ENCODE peak calls at places on chromosomes 2 and 18, in ten cellular contexts. L, H, N, T, O, F, I, Q, Y and S are unnamed samples.

GRCh38 chr18:61838521-61838920 is 54.3 kb downstream of the RNF152 start:
- DNase-seq in L (no peak), Y (no peak), F (no peak), H (no peak), O (no peak), N (no peak), T (no peak), Q (no peak), I (no peak), S (no peak)

GRCh38 chr2:144559242-144559641 is 39.3 kb upstream of the ZEB2 start:
- DNase-seq in I (no peak), Y (no peak), T (no peak), L (no peak), H (no peak), N (no peak), O (no peak), Q (no peak), F (no peak), S (no peak)

GRCh38 chr18:52237551-52237950 is 102.4 kb upstream of the DCC start:
- DNase-seq in F (peak), Y (no peak), L (no peak), N (no peak), H (no peak), Q (no peak), I (no peak), O (no peak), T (no peak), S (no peak)

GRCh38 chr18:47418746-47419145 is 167.3 kb upstream of the SKOR2 start:
- DNase-seq in Y (no peak), Q (no peak), I (no peak), H (no peak), L (no peak), O (no peak), T (no peak), N (peak), F (no peak), S (no peak)

GRCh38 chr18:38790303-38790702 is 1224.7 kb upstream of the CELF4 start:
- DNase-seq in Q (no peak), T (no peak), I (no peak), L (no peak), O (no peak), F (no peak), Y (no peak), H (peak), N (no peak), S (no peak)

GRCh38 chr2:232457121-232458011 is 1.4 kb downstream of the ALPI start:
- DNase-seq in F (no peak), Y (no peak), L (no peak), I (no peak), Q (peak), H (no peak), T (no peak), O (no peak), N (no peak), S (no peak)

GRCh38 chr2:60292242-60292641 is 261.2 kb downstream of the BCL11A start:
- DNase-seq in I (no peak), O (no peak), L (no peak), F (no peak), Y (no peak), T (no peak), N (no peak), Q (no peak), H (no peak), S (no peak)

GRCh38 chr2:66985901-66986300 is 411.2 kb upstream of the ETAA1 start:
- DNase-seq in L (no peak), N (no peak), I (no peak), H (no peak), F (peak), Y (no peak), Q (no peak), T (no peak), O (no peak), S (no peak)

GRCh38 chr2:118845843-118846666 is 1.4 kb downstream of the EN1 start:
- DNase-seq in O (no peak), T (no peak), F (no peak), Q (no peak), Y (no peak), L (no peak), I (no peak), H (no peak), N (no peak), S (no peak)

GRCh38 chr2:221434155-221434554 is 137.9 kb downstream of the EPHA4 start:
- DNase-seq in L (no peak), F (no peak), T (no peak), Q (no peak), Y (no peak), H (no peak), O (no peak), N (no peak), I (no peak), S (no peak)

GRCh38 chr2:41710944-41711343 is 336.9 kb upstream of the PKDCC start:
- DNase-seq in Y (no peak), N (no peak), O (no peak), L (no peak), T (no peak), I (no peak), Q (no peak), F (peak), H (no peak), S (no peak)

GRCh38 chr18:13232971-13233565 is 14.5 kb downstream of the LDLRAD4 start:
- DNase-seq in N (peak), Q (no peak), L (no peak), H (no peak), I (no peak), F (no peak), Y (peak), T (no peak), O (no peak), S (no peak)

GRCh38 chr2:168119519-168120141 is 127.8 kb downstream of the STK39 start:
- DNase-seq in L (no peak), F (peak), Q (no peak), Y (no peak), O (no peak), N (peak), H (no peak), I (no peak), T (no peak), S (peak)

GRCh38 chr2:84461310-84461709 is 2.2 kb upstream of the SUCLG1 start:
- DNase-seq in N (no peak), F (no peak), H (no peak), Y (no peak), I (no peak), Q (no peak), O (no peak), T (no peak), L (no peak), S (no peak)
- TF ChIP-seq CTCF in N (no peak), F (no peak), H (no peak), Y (no peak), I (no peak), Q (no peak), O (no peak), T (no peak), L (no peak), S (no peak)

GRCh38 chr2:199972088-199972626 is 16.8 kb downstream of the MAIP1 start:
- DNase-seq in O (no peak), Q (no peak), H (no peak), T (no peak), I (no peak), L (no peak), N (no peak), F (no peak), Y (no peak), S (no peak)

GRCh38 chr2:199977984-199978415 is 22.6 kb downstream of the MAIP1 start:
- DNase-seq in I (no peak), O (no peak), Q (no peak), H (no peak), N (no peak), L (no peak), F (peak), T (peak), Y (no peak), S (no peak)

GRCh38 chr2:199973703-199974102 is 18.3 kb downstream of the MAIP1 start:
- DNase-seq in N (no peak), Y (no peak), T (no peak), I (no peak), L (no peak), Q (no peak), O (no peak), H (no peak), F (peak), S (no peak)

GRCh38 chr2:199979398-199979797 is 24.0 kb downstream of the MAIP1 start:
- DNase-seq in T (no peak), L (no peak), N (no peak), Y (no peak), I (no peak), Q (no peak), H (no peak), F (no peak), O (no peak), S (no peak)

DNA sequence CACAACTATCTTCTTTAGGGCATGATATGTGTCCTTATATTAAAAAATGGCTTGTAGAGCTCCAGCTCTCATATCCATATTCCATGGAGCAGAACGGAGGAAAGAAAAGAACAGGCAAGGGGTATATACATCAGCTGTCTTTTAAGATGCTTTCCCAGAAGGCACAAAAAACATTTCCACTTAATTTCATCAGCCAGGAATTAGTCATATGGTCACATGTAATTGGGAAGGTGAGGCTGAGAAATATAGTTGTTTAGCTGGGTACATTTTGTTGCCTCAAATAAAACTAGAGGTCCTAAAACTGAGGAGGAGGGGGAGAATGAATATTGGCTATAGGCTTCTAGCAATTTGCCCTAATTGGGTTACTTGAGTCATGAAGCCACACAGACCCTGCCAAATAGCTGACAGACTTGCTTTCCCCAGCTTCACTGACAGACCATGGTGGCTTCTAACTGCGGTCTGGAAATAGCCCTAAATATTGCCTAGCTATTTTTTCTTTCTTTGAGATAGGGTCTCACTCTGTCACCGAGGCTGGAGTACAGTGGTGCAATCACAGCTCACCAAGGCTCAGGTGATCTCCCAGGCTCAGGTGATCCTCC is 20.0 kb downstream of the MAIP1 start:
- DNase-seq in T (no peak), O (no peak), Q (no peak), N (no peak), I (no peak), H (no peak), L (no peak), F (peak), Y (no peak), S (no peak)
- H3K27ac ChIP-seq in T (no peak), O (no peak), Q (no peak), N (no peak), I (no peak), H (no peak), L (no peak), F (no peak), Y (no peak), S (no peak)

GRCh38 chr2:99140860-99141109 is 722 bp upstream of the C2orf15 start:
- DNase-seq in T (no peak), N (no peak), O (no peak), F (no peak), H (no peak), I (no peak), Y (no peak), Q (peak), L (no peak), S (no peak)
- TF ChIP-seq POLR2A in T (no peak), N (peak), O (peak), F (no peak), H (no peak), I (no peak), Y (peak), Q (peak), L (no peak), S (no peak)

GRCh38 chr2:222797308-222797707 is 63.5 kb upstream of the ACSL3 start:
- DNase-seq in F (peak), I (no peak), N (no peak), T (no peak), Q (no peak), H (no peak), Y (no peak), O (no peak), L (no peak), S (no peak)
- TF ChIP-seq CTCF in F (peak), I (peak), N (peak), T (peak), Q (no peak), H (no peak), Y (peak), O (no peak), L (no peak), S (peak)

GRCh38 chr18:68764016-68764415 is 33.9 kb upstream of the CCDC102B start:
- DNase-seq in N (no peak), F (peak), I (no peak), L (no peak), H (no peak), T (no peak), Y (no peak), Q (no peak), O (no peak), S (no peak)
- H3K27ac ChIP-seq in N (no peak), F (no peak), I (no peak), L (no peak), H (no peak), T (no peak), Y (no peak), Q (no peak), O (no peak), S (no peak)

GRCh38 chr2:128322651-128323491 is 4.2 kb upstream of the HS6ST1 start:
- DNase-seq in O (peak), I (peak), N (peak), Y (no peak), Q (peak), F (no peak), T (no peak), H (no peak), L (peak), S (no peak)

GRCh38 chr2:128323501-128323931 is 4.8 kb upstream of the HS6ST1 start:
- DNase-seq in I (peak), F (no peak), Q (peak), T (no peak), L (no peak), N (peak), H (no peak), O (no peak), Y (no peak), S (no peak)

GRCh38 chr2:128320609-128321420 is 2.1 kb upstream of the HS6ST1 start:
- DNase-seq in I (no peak), Q (no peak), N (peak), F (no peak), O (no peak), L (peak), H (no peak), Y (no peak), T (no peak), S (no peak)

GRCh38 chr2:128321421-128321775 is 2.7 kb upstream of the HS6ST1 start:
- DNase-seq in Q (peak), H (no peak), L (peak), O (peak), I (peak), T (no peak), N (no peak), Y (no peak), F (no peak), S (no peak)

DNA sequence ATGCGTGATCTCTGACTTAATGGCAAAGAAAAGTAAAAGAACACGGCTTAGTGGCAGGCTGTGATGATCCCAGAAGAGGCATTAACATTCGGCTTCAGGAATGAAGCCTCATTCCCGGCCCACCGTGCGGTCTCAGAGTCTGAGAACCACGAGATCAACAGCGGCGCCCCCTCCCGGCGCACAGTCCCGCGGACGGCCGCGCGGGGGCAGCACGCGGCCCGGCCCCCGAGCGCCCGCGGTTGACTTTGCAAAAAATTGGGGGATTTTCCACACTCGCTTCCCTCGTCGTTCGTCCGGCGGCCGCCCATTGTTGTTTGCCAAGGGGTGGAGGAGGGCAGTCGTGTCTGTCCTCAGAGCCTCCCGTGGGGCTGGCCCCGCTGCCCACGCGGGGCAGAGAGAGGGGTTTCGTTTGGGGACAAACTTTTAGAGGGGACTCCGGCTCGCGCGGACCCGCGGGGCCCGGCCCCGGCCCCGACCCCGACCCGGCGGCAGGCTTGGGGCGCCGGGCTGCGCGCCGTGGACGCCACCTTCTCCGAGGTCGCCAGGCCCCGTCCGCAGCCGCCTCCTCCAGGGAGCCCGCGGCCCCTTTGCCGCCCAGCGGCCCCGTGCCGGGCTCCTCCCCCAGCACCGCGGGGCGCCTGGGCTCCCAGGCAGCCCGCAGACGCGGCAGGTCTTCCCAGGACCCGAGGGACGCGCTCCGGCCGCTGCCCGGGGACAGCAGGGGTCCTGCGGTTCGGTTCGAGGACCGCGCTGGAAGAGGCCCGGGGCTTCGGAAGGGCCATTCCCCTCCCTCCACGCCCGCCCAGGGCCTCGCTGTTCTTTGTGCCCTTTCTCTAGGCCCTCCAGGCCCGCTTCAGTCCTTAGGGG is 3.3 kb upstream of the HS6ST1 start:
- DNase-seq in Q (peak), O (peak), I (peak), N (peak), F (peak), Y (peak), H (peak), T (peak), L (peak), S (peak)
- TF ChIP-seq POLR2A in Q (no peak), O (no peak), I (no peak), N (no peak), F (peak), Y (no peak), H (no peak), T (peak), L (no peak), S (peak)